ENCODE peak calls at places on chromosomes 1 and 21, in four cellular contexts. G is right lobe of liver, E is H1, D is body of pancreas. W is an unnamed sample.

GRCh38 chr1:154431586-154432373 is 26.6 kb downstream of the IL6R start:
- DNase-seq in D (no peak), E (no peak), G (no peak), W (no peak)

GRCh38 chr1:167165948-167166702 is 54.6 kb upstream of the POU2F1 start:
- DNase-seq in D (no peak), E (peak), G (no peak), W (no peak)

GRCh38 chr1:91278754-91279153 is 125.9 kb downstream of the HFM1 start:
- DNase-seq in G (no peak), E (no peak), D (no peak), W (no peak)

GRCh38 chr1:25566730-25567341 is 23.4 kb downstream of the LDLRAP1 start:
- DNase-seq in D (no peak), E (no peak), G (peak), W (no peak)

GRCh38 chr1:40014812-40015594 is 25.5 kb upstream of the CAP1 start:
- DNase-seq in E (no peak), D (no peak), G (no peak), W (no peak)

GRCh38 chr21:33064623-33064996 is 5.3 kb upstream of the OLIG1 start:
- DNase-seq in E (no peak), D (no peak), G (no peak), W (no peak)

GRCh38 chr1:17031436-17031835 is 19.7 kb upstream of the ATP13A2 start:
- DNase-seq in E (no peak), D (no peak), G (no peak), W (no peak)

GRCh38 chr1:168112673-168113305 is 23.9 kb downstream of the GPR161 start:
- DNase-seq in G (no peak), D (peak), E (no peak), W (no peak)

GRCh38 chr1:170555370-170555769 is 23.4 kb downstream of the GORAB start:
- DNase-seq in E (no peak), G (no peak), D (no peak), W (no peak)

GRCh38 chr1:216640100-216640499 is 83.1 kb downstream of the ESRRG start:
- DNase-seq in D (no peak), E (no peak), G (no peak), W (no peak)

GRCh38 chr1:231807498-231807897 is 180.9 kb downstream of the DISC1 start:
- DNase-seq in G (no peak), D (no peak), E (no peak), W (no peak)

DNA sequence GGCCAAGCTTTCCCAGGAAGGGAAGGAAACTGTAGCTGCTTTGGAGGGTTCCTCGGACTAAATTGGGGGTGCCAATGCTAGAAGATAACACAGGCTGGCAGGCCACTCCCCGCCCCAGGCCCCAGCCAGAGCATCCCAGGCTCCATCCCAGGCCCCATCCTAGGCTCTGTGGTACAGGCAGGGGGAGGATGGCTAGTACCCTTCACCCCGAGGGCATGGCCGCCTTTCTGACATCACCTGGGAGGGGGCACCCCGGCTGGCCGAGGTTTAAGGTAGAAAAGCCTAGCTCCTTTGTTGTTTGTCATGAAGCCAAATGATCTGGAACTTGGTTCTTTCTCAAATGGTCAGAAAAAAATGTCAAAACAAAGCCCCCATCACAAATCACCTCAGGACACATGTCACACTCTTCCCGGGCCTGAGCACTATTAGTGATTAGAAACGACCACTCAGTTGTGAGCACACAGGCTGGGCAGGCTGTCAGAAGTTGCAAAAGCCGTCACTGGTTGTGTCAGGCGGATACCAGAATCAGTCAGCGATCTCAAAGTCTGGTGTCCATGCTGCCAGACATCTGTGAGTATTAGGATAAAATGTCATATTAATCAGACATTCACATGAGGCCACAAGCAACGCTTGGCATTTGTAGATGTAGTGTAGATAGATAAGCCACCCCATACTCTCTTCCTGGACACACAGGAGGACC is 31.0 kb upstream of the ETS2 start:
- DNase-seq in G (no peak), E (no peak), D (no peak), W (no peak)
- H3K27ac ChIP-seq in G (no peak), E (no peak), D (peak), W (no peak)

GRCh38 chr1:85976806-85977205 is 179.8 kb downstream of the COL24A1 start:
- DNase-seq in G (no peak), E (no peak), D (no peak), W (no peak)
- TF ChIP-seq POLR2A in G (no peak), E (no peak), D (no peak), W (no peak)

GRCh38 chr1:207321045-207321789 is at the start of gene CD55:
- DNase-seq in D (peak), E (peak), G (peak), W (peak)
- TF ChIP-seq CTCF in D (peak), E (peak), G (peak), W (peak)

GRCh38 chr1:243396876-243397275 is 141.0 kb downstream of the SDCCAG8 start:
- DNase-seq in G (peak), D (peak), E (no peak), W (no peak)
- H3K27ac ChIP-seq in G (peak), D (peak), E (no peak), W (no peak)

GRCh38 chr1:37739222-37739621 is 25.7 kb downstream of the EPHA10 start:
- DNase-seq in E (no peak), G (no peak), D (peak), W (no peak)

GRCh38 chr1:37732111-37732780 is 32.7 kb downstream of the EPHA10 start:
- DNase-seq in D (peak), G (no peak), E (no peak), W (no peak)

GRCh38 chr1:37731312-37732019 is 33.5 kb downstream of the EPHA10 start:
- DNase-seq in D (no peak), G (no peak), E (no peak), W (no peak)

DNA sequence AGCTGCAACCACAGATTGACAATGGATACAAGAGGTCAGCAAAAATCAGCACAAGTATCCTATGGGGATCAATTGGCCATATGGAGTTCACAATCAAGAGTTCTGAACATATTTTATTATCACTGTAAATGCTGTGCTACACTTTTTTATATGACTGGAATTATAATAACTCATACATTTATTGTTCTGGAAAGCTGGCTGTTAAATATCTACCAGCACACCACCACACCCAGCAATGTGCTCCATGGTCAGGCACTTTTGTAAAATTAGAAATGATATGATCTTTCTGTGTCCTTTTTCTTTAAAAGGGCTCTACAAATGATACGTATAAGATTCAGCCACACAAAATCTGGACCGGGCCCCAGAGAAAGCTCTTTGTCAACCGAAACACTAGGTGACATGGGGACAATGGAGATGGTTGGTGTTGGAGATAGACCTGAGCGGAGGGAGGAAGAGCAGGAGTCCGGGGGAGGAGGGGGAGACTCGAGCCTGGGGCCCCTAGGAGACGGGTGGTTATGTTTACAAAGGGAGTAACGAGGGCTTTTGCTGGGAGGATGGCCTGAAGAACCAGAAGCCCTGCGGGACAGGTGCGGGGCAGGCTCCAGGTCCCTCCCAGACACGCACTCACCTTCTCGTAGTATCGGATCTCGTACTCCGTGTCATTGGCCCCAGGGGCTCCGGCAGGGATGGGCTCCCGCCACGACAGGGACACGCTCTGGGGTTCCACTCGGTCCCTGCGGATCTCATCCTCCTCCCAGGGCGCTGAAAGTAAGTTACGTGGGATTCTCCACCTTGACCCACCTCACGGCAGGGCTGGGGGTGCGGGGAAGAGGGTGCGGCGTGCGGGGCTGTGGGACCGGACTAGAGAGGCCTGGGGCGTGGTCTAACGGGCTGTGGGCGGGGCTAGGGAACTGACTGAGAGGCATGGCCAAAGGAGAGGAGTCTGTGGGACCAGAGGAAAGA is 30.0 kb downstream of the EPHA10 start:
- DNase-seq in D (no peak), G (no peak), E (peak), W (no peak)
- TF ChIP-seq POLR2A in D (no peak), G (no peak), E (no peak), W (no peak)

GRCh38 chr1:209202826-209203439 is 380.6 kb upstream of the CAMK1G start:
- DNase-seq in D (no peak), G (no peak), E (no peak), W (no peak)
- TF ChIP-seq CTCF in D (peak), G (peak), E (peak), W (no peak)

W was measured in ovary.